ENCODE peak calls at places on chromosomes 7 and 10, in eight cellular contexts. One of them, this sample, is unnamed.

GRCh38 chr7:101216001-101216859 is 1.2 kb downstream of the PLOD3 start:
- DNase-seq in AG04450: no peak
- DNase-seq in IMR-90: peak; percentile 14
- DNase-seq in GM23338: no peak
- DNase-seq in body of pancreas: no peak
- DNase-seq in upper lobe of left lung: peak; percentile 45
- DNase-seq in transverse colon: no peak
- DNase-seq in astrocyte of the spinal cord: peak; percentile 12
- DNase-seq in this sample: no peak

GRCh38 chr10:27068217-27068891 is 31.9 kb downstream of the ANKRD26 start:
- DNase-seq in AG04450: no peak
- DNase-seq in IMR-90: no peak
- DNase-seq in GM23338: no peak
- DNase-seq in body of pancreas: no peak
- DNase-seq in upper lobe of left lung: no peak
- DNase-seq in transverse colon: no peak
- DNase-seq in astrocyte of the spinal cord: no peak
- DNase-seq in this sample: no peak

GRCh38 chr10:48749254-48749787 is 64.6 kb downstream of the WDFY4 start:
- DNase-seq in AG04450: no peak
- DNase-seq in IMR-90: no peak
- DNase-seq in GM23338: no peak
- DNase-seq in body of pancreas: no peak
- DNase-seq in upper lobe of left lung: no peak
- DNase-seq in transverse colon: no peak
- DNase-seq in astrocyte of the spinal cord: no peak
- DNase-seq in this sample: no peak

GRCh38 chr10:23345861-23346260 is 1.3 kb upstream of the C10orf67 start:
- DNase-seq in AG04450: peak; percentile 67
- DNase-seq in IMR-90: peak; percentile 94
- DNase-seq in GM23338: no peak
- DNase-seq in body of pancreas: no peak
- DNase-seq in upper lobe of left lung: no peak
- DNase-seq in transverse colon: no peak
- DNase-seq in astrocyte of the spinal cord: peak; percentile 81
- DNase-seq in this sample: peak; percentile 93

GRCh38 chr7:73770002-73770859 is at the start of gene CLDN3:
- DNase-seq in AG04450: no peak
- DNase-seq in IMR-90: no peak
- DNase-seq in GM23338: peak; percentile 94
- DNase-seq in body of pancreas: peak; percentile 99
- DNase-seq in upper lobe of left lung: peak; percentile 91
- DNase-seq in transverse colon: peak; percentile 94
- DNase-seq in astrocyte of the spinal cord: no peak
- DNase-seq in this sample: no peak

GRCh38 chr10:125294109-125294508 is 133.7 kb upstream of the CTBP2 start:
- DNase-seq in AG04450: no peak
- DNase-seq in IMR-90: no peak
- DNase-seq in GM23338: no peak
- DNase-seq in body of pancreas: no peak
- DNase-seq in upper lobe of left lung: no peak
- DNase-seq in transverse colon: no peak
- DNase-seq in astrocyte of the spinal cord: no peak
- DNase-seq in this sample: no peak

GRCh38 chr10:125005312-125006187 is 63.6 kb downstream of the ZRANB1 start:
- DNase-seq in AG04450: no peak
- DNase-seq in IMR-90: no peak
- DNase-seq in GM23338: no peak
- DNase-seq in body of pancreas: peak; percentile 4
- DNase-seq in upper lobe of left lung: peak; percentile 15
- DNase-seq in transverse colon: peak; percentile 1
- DNase-seq in astrocyte of the spinal cord: no peak
- DNase-seq in this sample: no peak

GRCh38 chr7:16129431-16130126 is 291.8 kb downstream of the CRPPA start:
- DNase-seq in AG04450: peak; percentile 32
- DNase-seq in IMR-90: peak; percentile 80
- DNase-seq in GM23338: no peak
- DNase-seq in body of pancreas: no peak
- DNase-seq in upper lobe of left lung: no peak
- DNase-seq in transverse colon: no peak
- DNase-seq in astrocyte of the spinal cord: peak; percentile 85
- DNase-seq in this sample: peak; percentile 70

GRCh38 chr10:133087679-133088523 is at the start of gene ADGRA1:
- DNase-seq in AG04450: no peak
- DNase-seq in IMR-90: no peak
- DNase-seq in GM23338: peak; percentile 74
- DNase-seq in body of pancreas: peak; percentile 29
- DNase-seq in upper lobe of left lung: no peak
- DNase-seq in transverse colon: no peak
- DNase-seq in astrocyte of the spinal cord: no peak
- DNase-seq in this sample: no peak

GRCh38 chr7:92808006-92808405 is 28.4 kb downstream of the CDK6 start:
- DNase-seq in AG04450: no peak
- DNase-seq in IMR-90: peak; percentile 47
- DNase-seq in GM23338: no peak
- DNase-seq in body of pancreas: no peak
- DNase-seq in upper lobe of left lung: no peak
- DNase-seq in transverse colon: no peak
- DNase-seq in astrocyte of the spinal cord: no peak
- DNase-seq in this sample: no peak

GRCh38 chr7:93461350-93461749 is 113.2 kb downstream of the CALCR start:
- DNase-seq in AG04450: no peak
- DNase-seq in IMR-90: no peak
- DNase-seq in GM23338: peak; percentile 61
- DNase-seq in body of pancreas: no peak
- DNase-seq in upper lobe of left lung: no peak
- DNase-seq in transverse colon: no peak
- DNase-seq in astrocyte of the spinal cord: no peak
- DNase-seq in this sample: no peak

GRCh38 chr10:35765039-35765662 is 123.1 kb upstream of the FZD8 start:
- DNase-seq in AG04450: no peak
- DNase-seq in IMR-90: no peak
- DNase-seq in GM23338: peak; percentile 51
- DNase-seq in body of pancreas: peak; percentile 43
- DNase-seq in upper lobe of left lung: peak; percentile 30
- DNase-seq in transverse colon: peak; percentile 25
- DNase-seq in astrocyte of the spinal cord: no peak
- DNase-seq in this sample: no peak

GRCh38 chr7:137916980-137917645 is 70.3 kb upstream of the DGKI start:
- DNase-seq in AG04450: no peak
- DNase-seq in IMR-90: no peak
- DNase-seq in GM23338: no peak
- DNase-seq in body of pancreas: no peak
- DNase-seq in upper lobe of left lung: no peak
- DNase-seq in transverse colon: no peak
- DNase-seq in astrocyte of the spinal cord: no peak
- DNase-seq in this sample: no peak

GRCh38 chr7:150413640-150414081 is 34.5 kb downstream of the ZNF775 start:
- DNase-seq in AG04450: no peak
- DNase-seq in IMR-90: peak; percentile 8
- DNase-seq in GM23338: no peak
- DNase-seq in body of pancreas: no peak
- DNase-seq in upper lobe of left lung: no peak
- DNase-seq in transverse colon: no peak
- DNase-seq in astrocyte of the spinal cord: no peak
- DNase-seq in this sample: no peak

GRCh38 chr7:57205000-57205399 is 72.8 kb upstream of the ZNF479 start:
- DNase-seq in AG04450: no peak
- DNase-seq in IMR-90: no peak
- DNase-seq in GM23338: no peak
- DNase-seq in body of pancreas: no peak
- DNase-seq in upper lobe of left lung: no peak
- DNase-seq in transverse colon: no peak
- DNase-seq in astrocyte of the spinal cord: no peak
- DNase-seq in this sample: no peak

GRCh38 chr7:141231018-141231792 is 157.3 kb downstream of the TMEM178B start:
- DNase-seq in AG04450: no peak
- DNase-seq in IMR-90: peak; percentile 19
- DNase-seq in GM23338: peak; percentile 68
- DNase-seq in body of pancreas: peak; percentile 53
- DNase-seq in upper lobe of left lung: no peak
- DNase-seq in transverse colon: no peak
- DNase-seq in astrocyte of the spinal cord: peak; percentile 62
- DNase-seq in this sample: peak; percentile 1
- TF ChIP-seq CTCF in AG04450: peak; percentile 28
- TF ChIP-seq CTCF in IMR-90: peak; percentile 37
- TF ChIP-seq CTCF in GM23338: peak; percentile 51
- TF ChIP-seq CTCF in body of pancreas: no peak
- TF ChIP-seq CTCF in upper lobe of left lung: no peak
- TF ChIP-seq CTCF in transverse colon: no peak
- TF ChIP-seq CTCF in astrocyte of the spinal cord: peak; percentile 63
- TF ChIP-seq CTCF in this sample: no peak

GRCh38 chr7:47587976-47588375 is 6.1 kb upstream of the TNS3 start:
- DNase-seq in AG04450: no peak
- DNase-seq in IMR-90: no peak
- DNase-seq in GM23338: no peak
- DNase-seq in body of pancreas: no peak
- DNase-seq in upper lobe of left lung: no peak
- DNase-seq in transverse colon: peak; percentile 40
- DNase-seq in astrocyte of the spinal cord: no peak
- DNase-seq in this sample: no peak

GRCh38 chr7:47591655-47592572 is 10.0 kb upstream of the TNS3 start:
- DNase-seq in AG04450: peak; percentile 68
- DNase-seq in IMR-90: peak; percentile 81
- DNase-seq in GM23338: peak; percentile 86
- DNase-seq in body of pancreas: no peak
- DNase-seq in upper lobe of left lung: no peak
- DNase-seq in transverse colon: no peak
- DNase-seq in astrocyte of the spinal cord: no peak
- DNase-seq in this sample: peak; percentile 66

GRCh38 chr7:47588704-47589225 is 6.9 kb upstream of the TNS3 start:
- DNase-seq in AG04450: no peak
- DNase-seq in IMR-90: no peak
- DNase-seq in GM23338: no peak
- DNase-seq in body of pancreas: no peak
- DNase-seq in upper lobe of left lung: no peak
- DNase-seq in transverse colon: peak; percentile 76
- DNase-seq in astrocyte of the spinal cord: no peak
- DNase-seq in this sample: no peak

GRCh38 chr7:47594406-47594805 is 12.5 kb upstream of the TNS3 start:
- DNase-seq in AG04450: no peak
- DNase-seq in IMR-90: no peak
- DNase-seq in GM23338: no peak
- DNase-seq in body of pancreas: no peak
- DNase-seq in upper lobe of left lung: no peak
- DNase-seq in transverse colon: no peak
- DNase-seq in astrocyte of the spinal cord: no peak
- DNase-seq in this sample: no peak

DNA sequence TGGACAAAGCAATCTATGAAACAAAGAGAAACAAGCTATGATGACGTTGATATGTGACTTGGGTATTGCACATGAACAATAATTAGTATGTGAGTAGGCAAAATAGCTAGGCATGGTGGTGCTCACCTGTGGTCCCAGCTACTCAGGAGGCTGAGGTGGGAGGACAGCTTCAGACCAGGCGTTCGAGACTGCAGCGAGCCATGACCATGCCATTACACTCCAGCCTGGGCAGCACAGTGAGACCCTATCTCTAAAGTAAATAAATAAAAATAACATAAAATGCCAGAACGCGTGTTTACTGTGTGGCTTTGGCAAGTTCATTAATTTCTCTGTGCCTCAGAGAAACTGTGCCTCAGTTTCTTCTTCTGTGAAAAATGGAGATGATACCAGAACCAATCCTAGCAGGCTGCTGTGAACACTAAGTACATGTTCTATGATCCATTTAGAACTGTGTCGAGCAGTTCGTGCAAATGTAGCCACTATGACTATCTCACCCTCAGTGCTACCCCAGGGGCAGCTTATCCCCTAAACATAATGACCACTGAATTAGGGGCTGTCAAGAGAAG is 9.3 kb upstream of the TNS3 start:
- DNase-seq in AG04450: no peak
- DNase-seq in IMR-90: no peak
- DNase-seq in GM23338: no peak
- DNase-seq in body of pancreas: no peak
- DNase-seq in upper lobe of left lung: no peak
- DNase-seq in transverse colon: no peak
- DNase-seq in astrocyte of the spinal cord: no peak
- DNase-seq in this sample: no peak
- H3K4me3 ChIP-seq in AG04450: no peak overlapping the region
- H3K4me3 ChIP-seq in IMR-90: no peak overlapping the region
- H3K4me3 ChIP-seq in GM23338: no peak overlapping the region
- H3K4me3 ChIP-seq in body of pancreas: no peak overlapping the region
- H3K4me3 ChIP-seq in upper lobe of left lung: no peak overlapping the region
- H3K4me3 ChIP-seq in transverse colon: no peak overlapping the region
- H3K4me3 ChIP-seq in astrocyte of the spinal cord: no peak overlapping the region
- H3K4me3 ChIP-seq in this sample: no peak overlapping the region

DNA sequence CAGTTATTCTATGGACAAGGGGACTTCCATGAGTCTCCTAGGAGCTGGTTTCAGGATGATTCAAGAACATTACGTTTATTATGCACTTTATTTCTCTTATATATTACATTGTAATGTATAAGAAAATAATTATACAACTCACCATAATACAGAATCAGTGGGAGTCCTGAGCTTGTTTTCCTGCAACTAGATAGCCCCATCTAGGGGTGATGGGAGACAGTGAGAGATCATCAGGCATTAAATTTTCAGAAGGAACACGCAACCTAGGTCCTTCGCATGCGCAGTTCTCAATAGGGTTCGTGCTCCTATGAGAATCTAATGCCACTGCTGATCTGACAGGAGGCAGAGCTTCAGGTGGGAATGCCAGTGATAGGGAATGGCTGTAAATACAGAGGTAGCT is 137.9 kb downstream of the ANKRD30A start:
- DNase-seq in AG04450: no peak
- DNase-seq in IMR-90: no peak
- DNase-seq in GM23338: no peak
- DNase-seq in body of pancreas: no peak
- DNase-seq in upper lobe of left lung: no peak
- DNase-seq in transverse colon: no peak
- DNase-seq in astrocyte of the spinal cord: no peak
- DNase-seq in this sample: no peak
- TF ChIP-seq CTCF in AG04450: no peak
- TF ChIP-seq CTCF in IMR-90: no peak
- TF ChIP-seq CTCF in GM23338: no peak
- TF ChIP-seq CTCF in body of pancreas: no peak
- TF ChIP-seq CTCF in upper lobe of left lung: no peak
- TF ChIP-seq CTCF in transverse colon: no peak
- TF ChIP-seq CTCF in astrocyte of the spinal cord: no peak
- TF ChIP-seq CTCF in this sample: no peak

DNA sequence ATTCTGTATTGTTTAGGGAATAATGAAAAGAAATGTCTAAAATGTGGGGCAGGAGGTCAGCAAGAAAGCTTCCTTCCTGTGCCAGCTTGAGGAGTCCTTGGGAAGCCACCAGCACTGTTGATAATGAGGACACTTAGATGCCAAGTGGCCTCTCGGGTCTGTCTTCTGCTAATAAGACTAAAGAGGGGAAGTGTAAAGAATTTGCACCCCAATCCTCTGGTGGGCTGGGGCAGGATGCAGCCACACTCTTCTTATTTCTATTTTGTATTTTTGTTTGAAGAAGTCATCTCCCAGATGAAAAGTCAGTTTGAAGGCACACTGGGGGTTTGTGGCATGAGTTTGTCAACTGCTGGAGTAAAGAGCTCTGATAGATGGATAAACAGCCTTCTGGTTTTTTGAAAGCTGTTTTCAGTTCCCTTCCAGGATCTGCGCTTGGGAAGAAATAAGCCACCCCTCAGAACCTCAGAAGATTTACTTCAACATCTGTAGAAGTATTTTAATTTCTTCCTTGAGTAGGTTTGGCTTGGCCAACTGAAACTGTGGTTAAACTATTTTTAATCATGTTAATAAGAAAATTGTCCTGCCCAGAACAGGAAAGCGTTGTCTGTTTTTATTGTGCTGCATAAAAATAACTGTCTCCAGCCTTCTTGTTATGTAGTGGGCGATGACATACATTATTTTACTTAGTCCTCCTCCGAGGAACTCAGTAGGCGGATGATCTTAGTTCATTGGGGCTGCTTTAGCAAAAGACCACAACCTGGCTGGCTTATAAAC is 128.8 kb upstream of the GPR26 start:
- DNase-seq in AG04450: no peak
- DNase-seq in IMR-90: no peak
- DNase-seq in GM23338: no peak
- DNase-seq in body of pancreas: no peak
- DNase-seq in upper lobe of left lung: no peak
- DNase-seq in transverse colon: no peak
- DNase-seq in astrocyte of the spinal cord: no peak
- DNase-seq in this sample: no peak
- H3K4me3 ChIP-seq in AG04450: no peak overlapping the region
- H3K4me3 ChIP-seq in IMR-90: no peak overlapping the region
- H3K4me3 ChIP-seq in GM23338: no peak overlapping the region
- H3K4me3 ChIP-seq in body of pancreas: no peak overlapping the region
- H3K4me3 ChIP-seq in upper lobe of left lung: no peak overlapping the region
- H3K4me3 ChIP-seq in transverse colon: no peak overlapping the region
- H3K4me3 ChIP-seq in astrocyte of the spinal cord: no peak overlapping the region
- H3K4me3 ChIP-seq in this sample: no peak overlapping the region